ENCODE peak calls at places on chromosome 11, in eight cellular contexts. L is heart right ventricle; W is hepatocyte; J is HFFc6; O is CD4-positive, alpha-beta T cell; T is fibroblast of mammary gland; A is fibroblast of the aortic adventitia; F is upper lobe of right lung. K is an unnamed sample.

GRCh38 chr11:1937616-1938342 is 9.4 kb upstream of the MRPL23 start:
- DNase-seq in L (no peak), W (no peak), J (no peak), O (no peak), T (no peak), A (no peak), F (peak), K (no peak)

GRCh38 chr11:117181586-117182550 is 3.3 kb downstream of the SIDT2 start:
- DNase-seq in L (no peak), W (no peak), J (no peak), O (no peak), T (no peak), A (no peak), F (no peak), K (peak)

GRCh38 chr11:116694815-116695590 is 77.8 kb downstream of the BUD13 start:
- DNase-seq in L (no peak), W (no peak), J (no peak), O (no peak), T (no peak), A (no peak), F (no peak), K (no peak)

GRCh38 chr11:35747638-35748037 is 85.1 kb downstream of the TRIM44 start:
- DNase-seq in L (no peak), W (no peak), J (no peak), O (no peak), T (no peak), A (no peak), F (no peak), K (no peak)

GRCh38 chr11:113722221-113722620 is 16.1 kb upstream of the TMPRSS5 start:
- DNase-seq in L (no peak), W (no peak), J (no peak), O (no peak), T (no peak), A (no peak), F (no peak), K (no peak)

GRCh38 chr11:6926208-6927029 is at the start of gene ZNF215:
- DNase-seq in L (peak), W (peak), J (peak), O (no peak), T (peak), A (peak), F (peak), K (peak)

GRCh38 chr11:85182437-85183109 is 444.6 kb downstream of the DLG2 start:
- DNase-seq in L (no peak), W (peak), J (no peak), O (no peak), T (peak), A (peak), F (no peak), K (no peak)

GRCh38 chr11:100646545-100646944 is 40.5 kb upstream of the ARHGAP42 start:
- DNase-seq in L (no peak), W (no peak), J (no peak), O (no peak), T (no peak), A (no peak), F (no peak), K (no peak)

GRCh38 chr11:91776660-91777059 is 448.0 kb upstream of the FAT3 start:
- DNase-seq in L (peak), W (no peak), J (no peak), O (no peak), T (no peak), A (no peak), F (no peak), K (no peak)

GRCh38 chr11:66317766-66318575 is 1.1 kb upstream of the CD248 start:
- DNase-seq in L (peak), W (peak), J (peak), O (peak), T (peak), A (peak), F (peak), K (no peak)

GRCh38 chr11:280762-281485 is 2.7 kb downstream of the NLRP6 start:
- DNase-seq in L (peak), W (no peak), J (no peak), O (no peak), T (no peak), A (no peak), F (peak), K (peak)

GRCh38 chr11:74677131-74677530 is 54.1 kb downstream of the CHRDL2 start:
- DNase-seq in L (no peak), W (no peak), J (no peak), O (no peak), T (peak), A (no peak), F (no peak), K (peak)

GRCh38 chr11:59680287-59681154 is 11.7 kb upstream of the PATL1 start:
- DNase-seq in L (peak), W (peak), J (peak), O (peak), T (peak), A (peak), F (peak), K (peak)

GRCh38 chr11:8071616-8072581 is 9.1 kb upstream of the TUB start:
- DNase-seq in L (no peak), W (no peak), J (no peak), O (no peak), T (no peak), A (no peak), F (peak), K (no peak)

DNA sequence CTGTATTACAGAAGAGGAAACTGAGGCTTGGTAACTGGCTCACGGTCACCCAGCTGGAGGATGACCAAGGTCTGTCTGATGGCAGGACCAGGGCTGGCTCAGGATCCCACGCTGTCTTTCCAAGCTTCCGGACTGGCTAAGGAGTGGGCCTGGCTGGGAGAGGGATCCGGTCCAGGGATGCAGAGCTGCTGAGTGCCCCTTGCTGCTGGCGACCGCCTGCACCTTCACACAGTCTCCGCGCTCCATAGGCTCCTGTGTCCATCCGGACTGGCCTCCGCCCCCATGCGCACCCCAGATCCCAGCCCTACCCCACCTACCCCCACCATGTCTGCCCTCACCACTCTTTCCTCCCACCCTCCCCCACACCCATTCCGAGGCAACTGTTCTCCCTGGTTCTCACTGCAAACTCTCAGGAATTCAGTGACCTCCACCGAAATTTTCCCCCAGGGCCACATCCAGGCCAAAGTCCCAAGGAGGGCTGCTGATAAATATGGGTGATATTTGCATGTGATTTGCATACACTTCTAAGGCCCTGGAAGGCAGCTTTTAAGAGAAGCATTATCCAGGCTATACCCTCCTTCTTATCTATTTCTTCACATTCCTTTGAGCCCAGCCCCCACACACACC is 48.5 kb upstream of the SLC35C1 start:
- DNase-seq in L (no peak), W (no peak), J (no peak), O (no peak), T (no peak), A (no peak), F (no peak), K (no peak)
- TF ChIP-seq CTCF in L (no peak), W (no peak), J (no peak), O (no peak), T (no peak), A (no peak), F (no peak), K (no peak)

GRCh38 chr11:63979426-63979825 is 5.0 kb downstream of the COX8A start:
- DNase-seq in L (no peak), W (no peak), J (no peak), O (no peak), T (no peak), A (no peak), F (no peak), K (no peak)

GRCh38 chr11:63970902-63971301 is 3.5 kb upstream of the COX8A start:
- DNase-seq in L (no peak), W (no peak), J (no peak), O (no peak), T (no peak), A (no peak), F (no peak), K (no peak)

GRCh38 chr11:63978551-63979235 is 4.3 kb downstream of the COX8A start:
- DNase-seq in L (no peak), W (no peak), J (no peak), O (no peak), T (no peak), A (no peak), F (no peak), K (no peak)

DNA sequence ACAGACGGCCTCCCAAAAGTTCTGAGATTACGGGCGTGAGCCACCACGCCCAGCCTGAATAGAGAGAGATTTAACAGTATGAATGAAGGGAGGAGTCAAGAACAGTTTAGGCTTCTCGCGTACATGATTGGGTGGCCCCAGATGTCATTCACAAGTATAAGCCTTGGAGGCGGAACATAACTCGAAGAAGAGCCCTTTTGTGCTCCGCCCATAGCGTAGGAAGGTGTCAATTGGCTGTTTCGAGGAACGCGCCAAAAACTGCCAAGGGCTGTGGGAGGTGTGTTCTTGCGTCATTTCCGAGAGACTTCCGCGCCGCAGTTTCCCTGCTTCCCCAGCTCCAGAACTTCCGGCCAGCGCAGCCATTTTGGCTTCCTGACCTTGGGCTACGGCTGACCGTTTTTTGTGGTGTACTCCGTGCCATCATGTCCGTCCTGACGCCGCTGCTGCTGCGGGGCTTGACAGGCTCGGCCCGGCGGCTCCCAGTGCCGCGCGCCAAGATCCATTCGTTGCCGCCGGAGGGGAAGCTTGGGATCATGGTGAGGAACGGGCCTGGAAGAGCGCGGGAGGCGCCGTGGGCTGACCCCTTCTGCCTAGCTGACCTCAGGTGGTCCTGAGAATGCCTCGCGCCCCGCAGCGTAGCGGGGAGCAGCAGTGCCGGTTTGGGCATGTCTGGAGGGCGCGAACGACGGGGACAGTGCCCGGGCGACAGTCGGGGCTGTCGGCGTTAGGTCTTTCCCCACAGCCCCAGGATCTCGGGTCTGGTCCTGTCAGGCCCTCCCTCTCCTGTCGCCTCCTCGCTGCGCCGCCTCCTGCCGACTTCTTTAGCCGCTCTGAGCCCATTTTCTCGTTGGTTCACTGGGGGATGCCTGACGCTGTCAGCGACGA is at the start of gene COX8A:
- DNase-seq in L (peak), W (peak), J (peak), O (peak), T (peak), A (peak), F (peak), K (peak)
- TF ChIP-seq CTCF in L (no peak), W (no peak), J (peak), O (no peak), T (no peak), A (peak), F (peak), K (no peak)

GRCh38 chr11:119056397-119056999 is 507 bp downstream of the HYOU1 start:
- DNase-seq in L (peak), W (peak), J (no peak), O (no peak), T (no peak), A (no peak), F (peak), K (peak)
- TF ChIP-seq CTCF in L (no peak), W (no peak), J (no peak), O (no peak), T (no peak), A (no peak), F (no peak), K (no peak)

DNA sequence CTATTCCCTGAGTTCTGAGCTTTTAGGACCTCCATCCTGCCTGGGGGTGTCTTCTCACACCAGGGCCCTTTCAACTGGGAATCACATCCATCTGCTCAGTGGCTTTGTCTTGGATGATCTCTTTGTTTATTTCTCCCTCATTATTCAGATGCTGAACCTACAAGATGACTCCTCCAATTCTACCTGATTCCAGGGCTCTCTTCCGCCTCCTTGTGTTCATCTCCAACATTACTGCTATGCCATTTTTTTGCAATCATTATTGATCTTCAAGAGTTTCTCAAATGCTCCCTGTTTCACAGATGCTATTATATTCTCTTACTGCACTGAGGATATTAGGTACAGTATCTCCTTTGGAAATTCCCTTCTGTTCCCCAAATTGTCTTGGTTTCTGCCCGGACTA is 307.7 kb downstream of the SHANK2 start:
- DNase-seq in L (no peak), W (no peak), J (no peak), O (no peak), T (no peak), A (no peak), F (no peak), K (no peak)
- TF ChIP-seq CTCF in L (no peak), W (no peak), J (peak), O (no peak), T (peak), A (no peak), F (no peak), K (no peak)

GRCh38 chr11:134580635-134581025 is 168.6 kb upstream of the B3GAT1 start:
- DNase-seq in L (no peak), W (no peak), J (no peak), O (no peak), T (no peak), A (no peak), F (peak), K (no peak)

GRCh38 chr11:134577801-134578200 is 165.8 kb upstream of the B3GAT1 start:
- DNase-seq in L (no peak), W (no peak), J (no peak), O (no peak), T (no peak), A (no peak), F (no peak), K (no peak)

GRCh38 chr11:134579709-134580634 is 167.9 kb upstream of the B3GAT1 start:
- DNase-seq in L (no peak), W (peak), J (no peak), O (no peak), T (no peak), A (no peak), F (peak), K (no peak)

GRCh38 chr11:134581121-134581626 is 169.1 kb upstream of the B3GAT1 start:
- DNase-seq in L (peak), W (no peak), J (no peak), O (no peak), T (no peak), A (no peak), F (no peak), K (no peak)

GRCh38 chr11:134578807-134579708 is 167.0 kb upstream of the B3GAT1 start:
- DNase-seq in L (no peak), W (no peak), J (no peak), O (no peak), T (no peak), A (no peak), F (no peak), K (no peak)
- TF ChIP-seq CTCF in L (no peak), W (peak), J (no peak), O (no peak), T (no peak), A (no peak), F (no peak), K (no peak)

K was measured in natural killer cell.